ENCODE peak calls at places on chromosomes 13 and 19, in nine cellular contexts. Q, E, V, F, S, J, B, U and C are unnamed samples. For H3K36me3, the result is how much of the 10 kb centered on the place peaks cover.

GRCh38 chr19:1882089-1882785 is 3.1 kb downstream of the ABHD17A start:
- DNase-seq in F (no peak), B (no peak), V (no peak), U (no peak), Q (no peak), S (no peak), J (no peak), E (no peak), C (no peak)

GRCh38 chr13:108346376-108346775 is 76.9 kb downstream of the TNFSF13B start:
- DNase-seq in E (no peak), Q (no peak), J (no peak), B (no peak), U (no peak), V (no peak), S (no peak), F (no peak), C (no peak)

GRCh38 chr19:51325161-51325979 is 13.9 kb downstream of the IGLON5 start:
- DNase-seq in E (no peak), F (no peak), V (no peak), S (no peak), B (no peak), Q (no peak), U (no peak), J (no peak), C (no peak)

GRCh38 chr19:13850910-13851753 is 25.8 kb upstream of the NANOS3 start:
- DNase-seq in F (no peak), E (peak), J (peak), B (peak), S (peak), U (peak), V (peak), Q (peak), C (peak)

GRCh38 chr19:32869369-32870153 is at the start of gene SLC7A9:
- DNase-seq in V (no peak), S (no peak), F (no peak), J (peak), Q (no peak), U (no peak), E (no peak), B (no peak), C (no peak)

GRCh38 chr13:112785419-112785856 is 95.6 kb downstream of the ATP11A start:
- DNase-seq in E (no peak), Q (no peak), F (no peak), S (no peak), V (no peak), J (no peak), B (no peak), U (peak), C (no peak)

GRCh38 chr19:29842471-29843179 is 30.8 kb downstream of the CCNE1 start:
- DNase-seq in J (peak), Q (no peak), B (no peak), U (no peak), E (no peak), V (no peak), F (no peak), S (no peak), C (no peak)

GRCh38 chr13:33066329-33066728 is 50.1 kb downstream of the KL start:
- DNase-seq in F (no peak), E (no peak), U (no peak), S (no peak), Q (no peak), J (no peak), V (no peak), B (no peak), C (no peak)

GRCh38 chr13:99796175-99796819 is 175.3 kb downstream of the ZIC5 start:
- DNase-seq in Q (peak), E (no peak), J (no peak), S (no peak), B (peak), U (no peak), F (no peak), V (no peak), C (no peak)

GRCh38 chr19:47280183-47280797 is 5.6 kb downstream of the INAFM1 start:
- DNase-seq in U (no peak), J (no peak), V (no peak), Q (no peak), E (no peak), F (no peak), B (no peak), S (no peak), C (no peak)

GRCh38 chr13:33016414-33017409 is at the start of gene KL:
- DNase-seq in S (peak), Q (no peak), E (peak), J (peak), B (no peak), V (no peak), F (no peak), U (peak), C (peak)

GRCh38 chr13:91399189-91400093 is 1.0 kb downstream of the GPC5 start:
- DNase-seq in S (no peak), U (no peak), E (no peak), J (no peak), F (no peak), B (no peak), Q (no peak), V (no peak), C (peak)

GRCh38 chr19:48556163-48556562 is 4.2 kb downstream of the SULT2B1 start:
- DNase-seq in B (peak), E (no peak), F (no peak), S (no peak), J (no peak), U (no peak), V (no peak), Q (peak), C (no peak)

GRCh38 chr19:49925486-49925885 is 3.5 kb upstream of the ATF5 start:
- DNase-seq in J (no peak), B (no peak), E (no peak), U (no peak), Q (no peak), S (no peak), V (no peak), F (no peak), C (no peak)
- H3K36me3 ChIP-seq in J (under half), B (under half), E (under half), U (under half), Q (under half), S (half or more), V (under half), F (under half), C (under half)

GRCh38 chr13:41696163-41697003 is 239.0 kb downstream of the RGCC start:
- DNase-seq in S (no peak), U (no peak), F (peak), E (no peak), Q (peak), V (no peak), B (peak), J (no peak), C (no peak)
- H3K27ac ChIP-seq in S (peak), U (no peak), F (no peak), E (no peak), Q (peak), V (peak), B (peak), J (peak), C (no peak)

DNA sequence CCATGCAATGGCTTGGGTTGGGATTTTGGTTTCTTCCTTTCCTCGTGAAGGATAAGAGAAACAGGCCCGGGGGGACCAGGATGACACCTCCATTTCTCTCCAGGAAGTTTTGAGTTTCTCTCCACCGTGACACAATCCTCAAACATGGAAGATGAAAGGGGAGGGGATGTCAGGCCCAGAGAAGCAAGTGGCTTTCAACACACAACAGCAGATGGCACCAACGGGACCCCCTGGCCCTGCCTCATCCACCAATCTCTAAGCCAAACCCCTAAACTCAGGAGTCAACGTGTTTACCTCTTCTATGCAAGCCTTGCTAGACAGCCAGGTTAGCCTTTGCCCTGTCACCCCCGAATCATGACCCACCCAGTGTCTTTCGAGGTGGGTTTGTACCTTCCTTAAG is 24.1 kb downstream of the SPC24 start:
- DNase-seq in F (no peak), Q (no peak), U (no peak), J (no peak), V (no peak), B (no peak), S (no peak), E (no peak), C (no peak)
- H3K36me3 ChIP-seq in F (under half), Q (half or more), U (under half), J (under half), V (under half), B (under half), S (half or more), E (under half), C (under half)

DNA sequence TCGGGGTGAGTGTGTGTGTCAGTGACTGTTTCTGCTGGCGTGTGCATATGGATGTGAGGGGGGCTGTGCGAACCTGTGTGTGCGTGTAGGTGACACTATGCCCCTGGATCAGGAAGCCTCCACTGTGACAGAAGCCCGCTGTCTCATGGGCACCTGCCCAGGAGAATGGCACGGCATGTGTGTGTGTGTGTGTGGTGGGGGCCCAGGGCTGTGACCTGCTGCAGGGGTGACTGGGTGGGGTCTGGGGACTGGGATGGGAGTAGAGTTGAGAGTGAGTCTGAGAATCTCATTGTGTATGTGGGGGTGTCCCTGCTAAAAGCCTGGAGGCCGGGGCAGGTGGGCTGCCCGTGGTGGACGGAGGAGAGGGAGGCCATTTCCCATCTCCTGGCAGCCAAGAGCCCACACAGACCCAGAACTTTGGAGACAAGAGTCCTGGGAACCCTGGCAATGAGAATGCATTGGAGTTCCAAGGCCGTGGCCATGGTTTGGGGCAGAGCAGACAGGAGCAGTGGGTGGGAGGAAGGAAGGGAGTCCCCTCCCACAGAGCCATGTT is 6.4 kb upstream of the TPM4 start:
- DNase-seq in J (peak), F (no peak), U (peak), S (no peak), E (no peak), B (no peak), V (no peak), Q (no peak), C (peak)
- H3K27ac ChIP-seq in J (peak), F (peak), U (peak), S (peak), E (peak), B (peak), V (peak), Q (peak), C (no peak)

DNA sequence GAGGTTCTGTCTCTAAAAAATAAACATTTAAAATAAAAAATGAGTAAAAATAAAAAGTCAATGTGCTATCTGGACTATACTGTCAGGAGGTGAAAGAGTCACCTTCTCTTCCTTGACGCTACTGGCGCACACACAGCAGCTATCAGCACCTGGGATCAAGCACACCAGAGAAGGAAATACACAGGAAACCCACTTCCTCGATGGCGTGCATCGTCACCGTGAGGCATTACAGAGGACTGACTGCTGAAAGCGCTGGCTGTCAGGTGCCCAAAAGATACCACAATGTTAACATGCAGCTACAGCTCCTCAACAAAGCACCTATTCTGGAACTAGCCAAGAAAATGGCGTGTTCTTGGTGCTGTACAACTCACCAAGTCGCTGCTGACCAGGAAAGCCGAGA is 6.1 kb downstream of the SLC35E1 start:
- DNase-seq in B (no peak), J (no peak), S (no peak), F (no peak), V (peak), E (no peak), Q (no peak), U (no peak), C (no peak)
- H3K36me3 ChIP-seq in B (under half), J (under half), S (half or more), F (under half), V (under half), E (half or more), Q (half or more), U (half or more), C (under half)

DNA sequence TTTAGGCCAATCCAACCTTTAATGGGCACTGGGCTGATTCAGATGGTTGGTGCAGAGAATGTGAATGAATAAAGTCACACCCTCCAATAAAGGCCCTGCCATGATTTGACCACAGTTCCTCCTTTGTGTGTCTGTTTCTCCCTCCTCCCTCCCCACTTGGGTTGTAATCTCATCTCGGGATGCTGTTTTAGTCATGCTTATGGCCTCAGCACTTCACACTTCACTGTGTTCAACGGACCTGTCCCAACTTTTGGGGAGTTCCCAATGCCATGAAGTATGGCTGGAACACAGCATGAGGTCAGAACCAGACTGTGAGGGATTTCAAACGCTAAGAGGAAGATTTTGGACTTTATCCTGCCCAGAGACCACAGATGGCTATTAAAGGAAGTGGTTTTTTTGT is 5.6 kb upstream of the RAB8A start:
- DNase-seq in U (no peak), E (no peak), J (no peak), V (no peak), F (peak), B (peak), Q (no peak), S (no peak), C (no peak)
- H3K27ac ChIP-seq in U (no peak), E (peak), J (peak), V (no peak), F (no peak), B (no peak), Q (no peak), S (no peak), C (peak)

GRCh38 chr13:21372530-21372929 is 86.6 kb downstream of the ZDHHC20 start:
- DNase-seq in B (no peak), Q (no peak), E (no peak), F (no peak), U (no peak), S (no peak), V (no peak), J (no peak), C (no peak)
- H3K36me3 ChIP-seq in B (under half), Q (under half), E (under half), F (under half), U (under half), S (under half), V (under half), J (under half), C (under half)

DNA sequence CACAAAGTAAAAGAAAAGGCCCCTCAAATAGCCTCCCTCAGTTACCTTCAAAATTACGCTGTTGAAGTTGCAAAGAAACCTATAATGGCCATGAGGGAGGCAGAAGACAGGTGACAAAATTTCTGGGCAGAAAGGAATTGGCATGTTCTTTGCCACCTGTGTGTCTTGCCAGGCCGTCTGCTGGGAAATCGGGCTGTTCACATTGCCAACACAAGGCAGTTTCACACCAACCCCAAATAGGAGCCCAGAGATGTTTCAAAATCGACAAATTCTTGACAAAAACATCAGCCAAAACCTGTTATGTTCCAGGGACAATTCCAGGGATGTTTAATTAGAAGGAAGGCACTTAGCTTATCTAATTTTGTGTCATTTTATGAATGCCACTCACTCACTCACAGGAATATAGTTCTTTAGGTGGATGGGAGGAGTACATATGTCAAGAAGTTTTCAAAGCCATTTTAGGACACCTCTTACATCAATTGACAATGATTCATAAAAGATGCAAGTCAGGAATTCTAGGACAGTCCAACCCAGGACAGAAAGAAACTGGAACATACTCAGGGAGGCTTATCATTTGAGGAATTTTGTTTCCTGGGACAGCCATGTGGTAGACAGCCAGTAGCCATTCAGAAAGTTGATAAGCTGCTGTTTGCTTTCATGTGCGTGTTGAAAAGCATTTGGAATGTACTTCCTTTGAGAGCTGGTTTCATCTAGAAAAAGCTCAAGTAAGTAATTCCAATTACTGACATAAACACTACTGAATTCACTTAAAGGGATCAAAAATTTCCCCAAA is 164.6 kb downstream of the RGCC start:
- DNase-seq in U (no peak), F (no peak), J (no peak), B (peak), S (no peak), V (no peak), Q (peak), E (no peak), C (no peak)
- H3K27ac ChIP-seq in U (peak), F (no peak), J (peak), B (peak), S (peak), V (peak), Q (peak), E (peak), C (peak)